ENCODE peak calls at places on chromosomes 4 and X, in ten cellular contexts. One of them, this sample, is unnamed.

GRCh38 chr4:182240161-182241130 is 2.8 kb upstream of the TENM3 start:
- DNase-seq in SW480: peak; percentile 86
- DNase-seq in activated naive CD8-positive, alpha-beta T cell treated with anti-CD3 and anti-CD28 coated beads, Interleukin-2, amount 50 U/mL, for 24 hours: no peak
- DNase-seq in LHCN-M2: peak; percentile 78
- DNase-seq in dermis blood vessel endothelial cell: no peak
- DNase-seq in HS-5: peak; percentile 50
- DNase-seq in OCI-M1: no peak
- DNase-seq in RWPE1: peak; percentile 35
- DNase-seq in activated T-cell treated with anti-CD3 and anti-CD28 coated beads, Interleukin-2, amount 50 U/mL, for 4 hours: no peak
- DNase-seq in T-helper 22 cell: no peak
- DNase-seq in this sample: peak; percentile 94

GRCh38 chr4:3637326-3638016 is 105.2 kb upstream of the LRPAP1 start:
- DNase-seq in activated naive CD8-positive, alpha-beta T cell treated with anti-CD3 and anti-CD28 coated beads, Interleukin-2, amount 50 U/mL, for 24 hours: no peak
- DNase-seq in RWPE1: no peak
- DNase-seq in dermis blood vessel endothelial cell: no peak
- DNase-seq in T-helper 22 cell: no peak
- DNase-seq in LHCN-M2: no peak
- DNase-seq in HS-5: no peak
- DNase-seq in activated T-cell treated with anti-CD3 and anti-CD28 coated beads, Interleukin-2, amount 50 U/mL, for 4 hours: no peak
- DNase-seq in OCI-M1: no peak
- DNase-seq in SW480: no peak
- DNase-seq in this sample: no peak

GRCh38 chr4:14871676-14872430 is 130.4 kb upstream of the CPEB2 start:
- DNase-seq in SW480: peak; percentile 15
- DNase-seq in HS-5: no peak
- DNase-seq in activated T-cell treated with anti-CD3 and anti-CD28 coated beads, Interleukin-2, amount 50 U/mL, for 4 hours: peak; percentile 9
- DNase-seq in RWPE1: peak; percentile 2
- DNase-seq in dermis blood vessel endothelial cell: peak; percentile 14
- DNase-seq in OCI-M1: peak; percentile 52
- DNase-seq in activated naive CD8-positive, alpha-beta T cell treated with anti-CD3 and anti-CD28 coated beads, Interleukin-2, amount 50 U/mL, for 24 hours: peak; percentile 38
- DNase-seq in T-helper 22 cell: no peak
- DNase-seq in LHCN-M2: no peak
- DNase-seq in this sample: peak; percentile 96

GRCh38 chrX:68462653-68463052 is 29.4 kb upstream of the OPHN1 start:
- DNase-seq in dermis blood vessel endothelial cell: peak; percentile 67
- DNase-seq in activated naive CD8-positive, alpha-beta T cell treated with anti-CD3 and anti-CD28 coated beads, Interleukin-2, amount 50 U/mL, for 24 hours: no peak
- DNase-seq in LHCN-M2: peak; percentile 51
- DNase-seq in T-helper 22 cell: no peak
- DNase-seq in activated T-cell treated with anti-CD3 and anti-CD28 coated beads, Interleukin-2, amount 50 U/mL, for 4 hours: no peak
- DNase-seq in OCI-M1: peak; percentile 82
- DNase-seq in SW480: peak; percentile 58
- DNase-seq in RWPE1: no peak
- DNase-seq in HS-5: no peak
- DNase-seq in this sample: peak; percentile 4

GRCh38 chr4:89221175-89221867 is 86.3 kb downstream of the GPRIN3 start:
- DNase-seq in activated naive CD8-positive, alpha-beta T cell treated with anti-CD3 and anti-CD28 coated beads, Interleukin-2, amount 50 U/mL, for 24 hours: no peak
- DNase-seq in dermis blood vessel endothelial cell: no peak
- DNase-seq in SW480: peak; percentile 42
- DNase-seq in OCI-M1: peak; percentile 81
- DNase-seq in T-helper 22 cell: no peak
- DNase-seq in LHCN-M2: no peak
- DNase-seq in activated T-cell treated with anti-CD3 and anti-CD28 coated beads, Interleukin-2, amount 50 U/mL, for 4 hours: no peak
- DNase-seq in RWPE1: no peak
- DNase-seq in HS-5: no peak
- DNase-seq in this sample: no peak

GRCh38 chr4:186158966-186159365 is 32.4 kb upstream of the CYP4V2 start:
- DNase-seq in activated naive CD8-positive, alpha-beta T cell treated with anti-CD3 and anti-CD28 coated beads, Interleukin-2, amount 50 U/mL, for 24 hours: no peak
- DNase-seq in T-helper 22 cell: no peak
- DNase-seq in HS-5: no peak
- DNase-seq in LHCN-M2: no peak
- DNase-seq in SW480: no peak
- DNase-seq in OCI-M1: no peak
- DNase-seq in RWPE1: no peak
- DNase-seq in activated T-cell treated with anti-CD3 and anti-CD28 coated beads, Interleukin-2, amount 50 U/mL, for 4 hours: no peak
- DNase-seq in dermis blood vessel endothelial cell: no peak
- DNase-seq in this sample: no peak

GRCh38 chr4:153532227-153532626 is 66.1 kb downstream of the TMEM131L start:
- DNase-seq in OCI-M1: no peak
- DNase-seq in activated naive CD8-positive, alpha-beta T cell treated with anti-CD3 and anti-CD28 coated beads, Interleukin-2, amount 50 U/mL, for 24 hours: no peak
- DNase-seq in activated T-cell treated with anti-CD3 and anti-CD28 coated beads, Interleukin-2, amount 50 U/mL, for 4 hours: no peak
- DNase-seq in RWPE1: no peak
- DNase-seq in SW480: no peak
- DNase-seq in HS-5: no peak
- DNase-seq in dermis blood vessel endothelial cell: no peak
- DNase-seq in T-helper 22 cell: no peak
- DNase-seq in LHCN-M2: no peak
- DNase-seq in this sample: no peak

GRCh38 chrX:13254076-13254785 is 65.6 kb downstream of the ATXN3L start:
- DNase-seq in HS-5: no peak
- DNase-seq in OCI-M1: peak; percentile 71
- DNase-seq in RWPE1: peak; percentile 17
- DNase-seq in LHCN-M2: peak; percentile 65
- DNase-seq in SW480: peak; percentile 43
- DNase-seq in activated naive CD8-positive, alpha-beta T cell treated with anti-CD3 and anti-CD28 coated beads, Interleukin-2, amount 50 U/mL, for 24 hours: no peak
- DNase-seq in dermis blood vessel endothelial cell: peak; percentile 33
- DNase-seq in T-helper 22 cell: no peak
- DNase-seq in activated T-cell treated with anti-CD3 and anti-CD28 coated beads, Interleukin-2, amount 50 U/mL, for 4 hours: no peak
- DNase-seq in this sample: peak; percentile 37

GRCh38 chr4:8282134-8282641 is 12.6 kb downstream of the HTRA3 start:
- DNase-seq in SW480: no peak
- DNase-seq in LHCN-M2: no peak
- DNase-seq in RWPE1: no peak
- DNase-seq in activated naive CD8-positive, alpha-beta T cell treated with anti-CD3 and anti-CD28 coated beads, Interleukin-2, amount 50 U/mL, for 24 hours: no peak
- DNase-seq in OCI-M1: no peak
- DNase-seq in activated T-cell treated with anti-CD3 and anti-CD28 coated beads, Interleukin-2, amount 50 U/mL, for 4 hours: no peak
- DNase-seq in HS-5: no peak
- DNase-seq in T-helper 22 cell: no peak
- DNase-seq in dermis blood vessel endothelial cell: no peak
- DNase-seq in this sample: no peak

GRCh38 chr4:833731-834367 is 7.9 kb upstream of the CPLX1 start:
- DNase-seq in LHCN-M2: peak; percentile 54
- DNase-seq in HS-5: no peak
- DNase-seq in dermis blood vessel endothelial cell: no peak
- DNase-seq in activated T-cell treated with anti-CD3 and anti-CD28 coated beads, Interleukin-2, amount 50 U/mL, for 4 hours: no peak
- DNase-seq in RWPE1: no peak
- DNase-seq in OCI-M1: no peak
- DNase-seq in activated naive CD8-positive, alpha-beta T cell treated with anti-CD3 and anti-CD28 coated beads, Interleukin-2, amount 50 U/mL, for 24 hours: no peak
- DNase-seq in SW480: no peak
- DNase-seq in T-helper 22 cell: no peak
- DNase-seq in this sample: no peak

GRCh38 chr4:174255374-174255773 is 28.1 kb downstream of the FBXO8 start:
- DNase-seq in OCI-M1: no peak
- DNase-seq in dermis blood vessel endothelial cell: no peak
- DNase-seq in LHCN-M2: no peak
- DNase-seq in SW480: no peak
- DNase-seq in T-helper 22 cell: no peak
- DNase-seq in HS-5: no peak
- DNase-seq in activated T-cell treated with anti-CD3 and anti-CD28 coated beads, Interleukin-2, amount 50 U/mL, for 4 hours: no peak
- DNase-seq in activated naive CD8-positive, alpha-beta T cell treated with anti-CD3 and anti-CD28 coated beads, Interleukin-2, amount 50 U/mL, for 24 hours: no peak
- DNase-seq in RWPE1: no peak
- DNase-seq in this sample: no peak

GRCh38 chrX:104987063-104987462 is 233.4 kb downstream of the TEX13A start:
- DNase-seq in dermis blood vessel endothelial cell: no peak
- DNase-seq in activated naive CD8-positive, alpha-beta T cell treated with anti-CD3 and anti-CD28 coated beads, Interleukin-2, amount 50 U/mL, for 24 hours: no peak
- DNase-seq in LHCN-M2: peak; percentile 39
- DNase-seq in activated T-cell treated with anti-CD3 and anti-CD28 coated beads, Interleukin-2, amount 50 U/mL, for 4 hours: no peak
- DNase-seq in RWPE1: peak; percentile 12
- DNase-seq in T-helper 22 cell: no peak
- DNase-seq in HS-5: peak; percentile 11
- DNase-seq in OCI-M1: no peak
- DNase-seq in SW480: no peak
- DNase-seq in this sample: peak; percentile 30

GRCh38 chr4:75634951-75635350 is 4.6 kb upstream of the CDKL2 start:
- DNase-seq in SW480: no peak
- DNase-seq in LHCN-M2: no peak
- DNase-seq in T-helper 22 cell: no peak
- DNase-seq in activated naive CD8-positive, alpha-beta T cell treated with anti-CD3 and anti-CD28 coated beads, Interleukin-2, amount 50 U/mL, for 24 hours: no peak
- DNase-seq in OCI-M1: no peak
- DNase-seq in HS-5: no peak
- DNase-seq in dermis blood vessel endothelial cell: no peak
- DNase-seq in RWPE1: no peak
- DNase-seq in activated T-cell treated with anti-CD3 and anti-CD28 coated beads, Interleukin-2, amount 50 U/mL, for 4 hours: no peak
- DNase-seq in this sample: peak; percentile 7

GRCh38 chr4:169268951-169269781 is 1.6 kb downstream of the SH3RF1 start:
- DNase-seq in activated T-cell treated with anti-CD3 and anti-CD28 coated beads, Interleukin-2, amount 50 U/mL, for 4 hours: no peak
- DNase-seq in OCI-M1: peak; percentile 40
- DNase-seq in SW480: peak; percentile 21
- DNase-seq in LHCN-M2: peak; percentile 65
- DNase-seq in RWPE1: no peak
- DNase-seq in activated naive CD8-positive, alpha-beta T cell treated with anti-CD3 and anti-CD28 coated beads, Interleukin-2, amount 50 U/mL, for 24 hours: no peak
- DNase-seq in dermis blood vessel endothelial cell: peak; percentile 44
- DNase-seq in T-helper 22 cell: no peak
- DNase-seq in HS-5: peak; percentile 87
- DNase-seq in this sample: peak; percentile 75

GRCh38 chr4:101458914-101459313 is 111.6 kb upstream of the PPP3CA start:
- DNase-seq in LHCN-M2: no peak
- DNase-seq in activated naive CD8-positive, alpha-beta T cell treated with anti-CD3 and anti-CD28 coated beads, Interleukin-2, amount 50 U/mL, for 24 hours: no peak
- DNase-seq in HS-5: no peak
- DNase-seq in OCI-M1: peak; percentile 51
- DNase-seq in T-helper 22 cell: no peak
- DNase-seq in activated T-cell treated with anti-CD3 and anti-CD28 coated beads, Interleukin-2, amount 50 U/mL, for 4 hours: no peak
- DNase-seq in dermis blood vessel endothelial cell: no peak
- DNase-seq in SW480: no peak
- DNase-seq in RWPE1: no peak
- DNase-seq in this sample: no peak

GRCh38 chr4:93103042-93103441 is 725.5 kb upstream of the ATOH1 start:
- DNase-seq in T-helper 22 cell: no peak
- DNase-seq in LHCN-M2: no peak
- DNase-seq in activated naive CD8-positive, alpha-beta T cell treated with anti-CD3 and anti-CD28 coated beads, Interleukin-2, amount 50 U/mL, for 24 hours: no peak
- DNase-seq in OCI-M1: no peak
- DNase-seq in dermis blood vessel endothelial cell: no peak
- DNase-seq in HS-5: no peak
- DNase-seq in SW480: no peak
- DNase-seq in activated T-cell treated with anti-CD3 and anti-CD28 coated beads, Interleukin-2, amount 50 U/mL, for 4 hours: no peak
- DNase-seq in RWPE1: no peak
- DNase-seq in this sample: no peak

GRCh38 chr4:71867598-71867997 is 83.7 kb upstream of the GC start:
- DNase-seq in OCI-M1: no peak
- DNase-seq in activated naive CD8-positive, alpha-beta T cell treated with anti-CD3 and anti-CD28 coated beads, Interleukin-2, amount 50 U/mL, for 24 hours: no peak
- DNase-seq in T-helper 22 cell: no peak
- DNase-seq in RWPE1: no peak
- DNase-seq in SW480: no peak
- DNase-seq in activated T-cell treated with anti-CD3 and anti-CD28 coated beads, Interleukin-2, amount 50 U/mL, for 4 hours: no peak
- DNase-seq in LHCN-M2: no peak
- DNase-seq in HS-5: no peak
- DNase-seq in dermis blood vessel endothelial cell: no peak
- DNase-seq in this sample: no peak

GRCh38 chr4:85787133-85787532 is 312.2 kb downstream of the ARHGAP24 start:
- DNase-seq in T-helper 22 cell: no peak
- DNase-seq in HS-5: peak; percentile 58
- DNase-seq in RWPE1: peak; percentile 26
- DNase-seq in LHCN-M2: peak; percentile 95
- DNase-seq in activated T-cell treated with anti-CD3 and anti-CD28 coated beads, Interleukin-2, amount 50 U/mL, for 4 hours: no peak
- DNase-seq in OCI-M1: no peak
- DNase-seq in dermis blood vessel endothelial cell: peak; percentile 73
- DNase-seq in activated naive CD8-positive, alpha-beta T cell treated with anti-CD3 and anti-CD28 coated beads, Interleukin-2, amount 50 U/mL, for 24 hours: no peak
- DNase-seq in SW480: no peak
- DNase-seq in this sample: peak; percentile 24

GRCh38 chrX:45323387-45323786 is 122.7 kb upstream of the DIPK2B start:
- DNase-seq in activated naive CD8-positive, alpha-beta T cell treated with anti-CD3 and anti-CD28 coated beads, Interleukin-2, amount 50 U/mL, for 24 hours: no peak
- DNase-seq in activated T-cell treated with anti-CD3 and anti-CD28 coated beads, Interleukin-2, amount 50 U/mL, for 4 hours: no peak
- DNase-seq in OCI-M1: no peak
- DNase-seq in dermis blood vessel endothelial cell: no peak
- DNase-seq in HS-5: no peak
- DNase-seq in SW480: no peak
- DNase-seq in T-helper 22 cell: no peak
- DNase-seq in RWPE1: no peak
- DNase-seq in LHCN-M2: no peak
- DNase-seq in this sample: peak; percentile 75

GRCh38 chrX:150258463-150259430 is 104.4 kb upstream of the MAMLD1 start:
- DNase-seq in T-helper 22 cell: no peak
- DNase-seq in SW480: no peak
- DNase-seq in OCI-M1: no peak
- DNase-seq in activated T-cell treated with anti-CD3 and anti-CD28 coated beads, Interleukin-2, amount 50 U/mL, for 4 hours: no peak
- DNase-seq in activated naive CD8-positive, alpha-beta T cell treated with anti-CD3 and anti-CD28 coated beads, Interleukin-2, amount 50 U/mL, for 24 hours: no peak
- DNase-seq in RWPE1: no peak
- DNase-seq in dermis blood vessel endothelial cell: no peak
- DNase-seq in LHCN-M2: peak; percentile 17
- DNase-seq in HS-5: no peak
- DNase-seq in this sample: no peak

GRCh38 chr4:107630185-107630705 is 89.8 kb downstream of the PAPSS1 start:
- DNase-seq in SW480: no peak
- DNase-seq in T-helper 22 cell: no peak
- DNase-seq in RWPE1: no peak
- DNase-seq in activated T-cell treated with anti-CD3 and anti-CD28 coated beads, Interleukin-2, amount 50 U/mL, for 4 hours: no peak
- DNase-seq in dermis blood vessel endothelial cell: peak; percentile 14
- DNase-seq in LHCN-M2: no peak
- DNase-seq in activated naive CD8-positive, alpha-beta T cell treated with anti-CD3 and anti-CD28 coated beads, Interleukin-2, amount 50 U/mL, for 24 hours: no peak
- DNase-seq in OCI-M1: no peak
- DNase-seq in HS-5: no peak
- DNase-seq in this sample: no peak

GRCh38 chrX:70176938-70177533 is at the start of gene DGAT2L6:
- DNase-seq in dermis blood vessel endothelial cell: peak; percentile 11
- DNase-seq in LHCN-M2: peak; percentile 25
- DNase-seq in T-helper 22 cell: no peak
- DNase-seq in OCI-M1: peak; percentile 28
- DNase-seq in RWPE1: no peak
- DNase-seq in activated naive CD8-positive, alpha-beta T cell treated with anti-CD3 and anti-CD28 coated beads, Interleukin-2, amount 50 U/mL, for 24 hours: no peak
- DNase-seq in HS-5: no peak
- DNase-seq in SW480: no peak
- DNase-seq in activated T-cell treated with anti-CD3 and anti-CD28 coated beads, Interleukin-2, amount 50 U/mL, for 4 hours: no peak
- DNase-seq in this sample: no peak

GRCh38 chr4:7050481-7051143 is 7.4 kb downstream of the TADA2B start:
- DNase-seq in T-helper 22 cell: no peak
- DNase-seq in activated T-cell treated with anti-CD3 and anti-CD28 coated beads, Interleukin-2, amount 50 U/mL, for 4 hours: no peak
- DNase-seq in LHCN-M2: no peak
- DNase-seq in RWPE1: no peak
- DNase-seq in OCI-M1: no peak
- DNase-seq in SW480: no peak
- DNase-seq in activated naive CD8-positive, alpha-beta T cell treated with anti-CD3 and anti-CD28 coated beads, Interleukin-2, amount 50 U/mL, for 24 hours: no peak
- DNase-seq in dermis blood vessel endothelial cell: no peak
- DNase-seq in HS-5: no peak
- DNase-seq in this sample: no peak

GRCh38 chr4:135838889-135839288 is 1637.3 kb upstream of the PABPC4L start:
- DNase-seq in HS-5: peak; percentile 4
- DNase-seq in activated T-cell treated with anti-CD3 and anti-CD28 coated beads, Interleukin-2, amount 50 U/mL, for 4 hours: no peak
- DNase-seq in dermis blood vessel endothelial cell: no peak
- DNase-seq in RWPE1: no peak
- DNase-seq in LHCN-M2: peak; percentile 77
- DNase-seq in SW480: no peak
- DNase-seq in OCI-M1: peak; percentile 71
- DNase-seq in T-helper 22 cell: no peak
- DNase-seq in activated naive CD8-positive, alpha-beta T cell treated with anti-CD3 and anti-CD28 coated beads, Interleukin-2, amount 50 U/mL, for 24 hours: no peak
- DNase-seq in this sample: no peak

GRCh38 chr4:118741456-118741855 is 56.3 kb downstream of the METTL14 start:
- DNase-seq in OCI-M1: no peak
- DNase-seq in dermis blood vessel endothelial cell: no peak
- DNase-seq in SW480: no peak
- DNase-seq in T-helper 22 cell: no peak
- DNase-seq in LHCN-M2: no peak
- DNase-seq in activated T-cell treated with anti-CD3 and anti-CD28 coated beads, Interleukin-2, amount 50 U/mL, for 4 hours: no peak
- DNase-seq in HS-5: no peak
- DNase-seq in RWPE1: no peak
- DNase-seq in activated naive CD8-positive, alpha-beta T cell treated with anti-CD3 and anti-CD28 coated beads, Interleukin-2, amount 50 U/mL, for 24 hours: no peak
- DNase-seq in this sample: no peak

GRCh38 chrX:67684136-67684535 is 140.3 kb downstream of the AR start:
- DNase-seq in LHCN-M2: no peak
- DNase-seq in activated naive CD8-positive, alpha-beta T cell treated with anti-CD3 and anti-CD28 coated beads, Interleukin-2, amount 50 U/mL, for 24 hours: no peak
- DNase-seq in RWPE1: no peak
- DNase-seq in activated T-cell treated with anti-CD3 and anti-CD28 coated beads, Interleukin-2, amount 50 U/mL, for 4 hours: no peak
- DNase-seq in T-helper 22 cell: no peak
- DNase-seq in OCI-M1: no peak
- DNase-seq in HS-5: no peak
- DNase-seq in SW480: no peak
- DNase-seq in dermis blood vessel endothelial cell: no peak
- DNase-seq in this sample: no peak

GRCh38 chr4:5706486-5707290 is 1.7 kb downstream of the EVC2 start:
- DNase-seq in activated naive CD8-positive, alpha-beta T cell treated with anti-CD3 and anti-CD28 coated beads, Interleukin-2, amount 50 U/mL, for 24 hours: no peak
- DNase-seq in dermis blood vessel endothelial cell: no peak
- DNase-seq in SW480: peak; percentile 1
- DNase-seq in OCI-M1: no peak
- DNase-seq in T-helper 22 cell: no peak
- DNase-seq in RWPE1: no peak
- DNase-seq in LHCN-M2: peak; percentile 29
- DNase-seq in activated T-cell treated with anti-CD3 and anti-CD28 coated beads, Interleukin-2, amount 50 U/mL, for 4 hours: no peak
- DNase-seq in HS-5: no peak
- DNase-seq in this sample: no peak

GRCh38 chrX:132956421-132957210 is 1.8 kb downstream of the HS6ST2 start:
- DNase-seq in RWPE1: peak; percentile 1
- DNase-seq in OCI-M1: no peak
- DNase-seq in LHCN-M2: no peak
- DNase-seq in T-helper 22 cell: no peak
- DNase-seq in SW480: no peak
- DNase-seq in dermis blood vessel endothelial cell: no peak
- DNase-seq in activated T-cell treated with anti-CD3 and anti-CD28 coated beads, Interleukin-2, amount 50 U/mL, for 4 hours: no peak
- DNase-seq in activated naive CD8-positive, alpha-beta T cell treated with anti-CD3 and anti-CD28 coated beads, Interleukin-2, amount 50 U/mL, for 24 hours: no peak
- DNase-seq in HS-5: no peak
- DNase-seq in this sample: no peak